ENCODE peak calls at places on chromosomes 16 and 17, in nine cellular contexts. One of them, this sample, is unnamed.

GRCh38 chr16:23700509-23700908 is 12.5 kb downstream of the ERN2 start:
- DNase-seq in NCI-H1105: no peak
- DNase-seq in GM10248: no peak
- DNase-seq in uterus: no peak
- DNase-seq in NCI-H460: no peak
- DNase-seq in progenitor cell of endocrine pancreas: no peak
- DNase-seq in mucosa of gallbladder: peak; percentile 31
- DNase-seq in anterior cingulate cortex: no peak
- DNase-seq in activated T-helper 1 cell treated with anti-CD3 and anti-CD28 coated beads, Interleukin-2, amount 50 U/mL, for 16 hours: no peak
- DNase-seq in this sample: no peak

GRCh38 chr17:50507871-50508572 is at the start of gene MYCBPAP:
- DNase-seq in uterus: peak; percentile 87
- DNase-seq in activated T-helper 1 cell treated with anti-CD3 and anti-CD28 coated beads, Interleukin-2, amount 50 U/mL, for 16 hours: peak; percentile 60
- DNase-seq in NCI-H460: peak; percentile 69
- DNase-seq in anterior cingulate cortex: peak; percentile 41
- DNase-seq in GM10248: peak; percentile 87
- DNase-seq in NCI-H1105: peak; percentile 49
- DNase-seq in progenitor cell of endocrine pancreas: peak; percentile 71
- DNase-seq in mucosa of gallbladder: peak; percentile 83
- DNase-seq in this sample: peak; percentile 94

GRCh38 chr16:13957197-13958078 is 37.5 kb downstream of the ERCC4 start:
- DNase-seq in activated T-helper 1 cell treated with anti-CD3 and anti-CD28 coated beads, Interleukin-2, amount 50 U/mL, for 16 hours: no peak
- DNase-seq in progenitor cell of endocrine pancreas: no peak
- DNase-seq in NCI-H1105: peak; percentile 72
- DNase-seq in GM10248: peak; percentile 59
- DNase-seq in mucosa of gallbladder: peak; percentile 71
- DNase-seq in NCI-H460: peak; percentile 86
- DNase-seq in uterus: peak; percentile 76
- DNase-seq in anterior cingulate cortex: no peak
- DNase-seq in this sample: peak; percentile 83

GRCh38 chr16:82004651-82005490 is 6.4 kb downstream of the SDR42E1 start:
- DNase-seq in mucosa of gallbladder: no peak
- DNase-seq in GM10248: no peak
- DNase-seq in NCI-H1105: no peak
- DNase-seq in anterior cingulate cortex: no peak
- DNase-seq in NCI-H460: no peak
- DNase-seq in uterus: no peak
- DNase-seq in progenitor cell of endocrine pancreas: no peak
- DNase-seq in activated T-helper 1 cell treated with anti-CD3 and anti-CD28 coated beads, Interleukin-2, amount 50 U/mL, for 16 hours: no peak
- DNase-seq in this sample: no peak

GRCh38 chr16:23402100-23402499 is 50.9 kb downstream of the COG7 start:
- DNase-seq in anterior cingulate cortex: no peak
- DNase-seq in progenitor cell of endocrine pancreas: no peak
- DNase-seq in NCI-H1105: no peak
- DNase-seq in uterus: no peak
- DNase-seq in GM10248: no peak
- DNase-seq in activated T-helper 1 cell treated with anti-CD3 and anti-CD28 coated beads, Interleukin-2, amount 50 U/mL, for 16 hours: no peak
- DNase-seq in NCI-H460: no peak
- DNase-seq in mucosa of gallbladder: no peak
- DNase-seq in this sample: no peak

GRCh38 chr17:49021095-49021767 is 24.0 kb downstream of the IGF2BP1 start:
- DNase-seq in uterus: no peak
- DNase-seq in anterior cingulate cortex: no peak
- DNase-seq in mucosa of gallbladder: no peak
- DNase-seq in GM10248: no peak
- DNase-seq in NCI-H460: no peak
- DNase-seq in activated T-helper 1 cell treated with anti-CD3 and anti-CD28 coated beads, Interleukin-2, amount 50 U/mL, for 16 hours: no peak
- DNase-seq in NCI-H1105: no peak
- DNase-seq in progenitor cell of endocrine pancreas: no peak
- DNase-seq in this sample: no peak

GRCh38 chr17:64083571-64084085 is 46.3 kb downstream of the ERN1 start:
- DNase-seq in NCI-H1105: no peak
- DNase-seq in mucosa of gallbladder: no peak
- DNase-seq in anterior cingulate cortex: no peak
- DNase-seq in GM10248: no peak
- DNase-seq in progenitor cell of endocrine pancreas: no peak
- DNase-seq in uterus: no peak
- DNase-seq in activated T-helper 1 cell treated with anti-CD3 and anti-CD28 coated beads, Interleukin-2, amount 50 U/mL, for 16 hours: no peak
- DNase-seq in NCI-H460: no peak
- DNase-seq in this sample: no peak

GRCh38 chr17:69779378-69780214 is 295.4 kb upstream of the KCNJ16 start:
- DNase-seq in NCI-H460: no peak
- DNase-seq in GM10248: no peak
- DNase-seq in activated T-helper 1 cell treated with anti-CD3 and anti-CD28 coated beads, Interleukin-2, amount 50 U/mL, for 16 hours: no peak
- DNase-seq in uterus: no peak
- DNase-seq in progenitor cell of endocrine pancreas: no peak
- DNase-seq in mucosa of gallbladder: no peak
- DNase-seq in anterior cingulate cortex: no peak
- DNase-seq in NCI-H1105: no peak
- DNase-seq in this sample: no peak

GRCh38 chr17:59361386-59361785 is 29.9 kb downstream of the YPEL2 start:
- DNase-seq in NCI-H1105: no peak
- DNase-seq in NCI-H460: peak; percentile 61
- DNase-seq in activated T-helper 1 cell treated with anti-CD3 and anti-CD28 coated beads, Interleukin-2, amount 50 U/mL, for 16 hours: no peak
- DNase-seq in mucosa of gallbladder: no peak
- DNase-seq in progenitor cell of endocrine pancreas: no peak
- DNase-seq in GM10248: no peak
- DNase-seq in uterus: no peak
- DNase-seq in anterior cingulate cortex: no peak
- DNase-seq in this sample: peak; percentile 65

GRCh38 chr16:3212006-3212405 is 23.0 kb downstream of the ZNF200 start:
- DNase-seq in GM10248: no peak
- DNase-seq in mucosa of gallbladder: no peak
- DNase-seq in anterior cingulate cortex: no peak
- DNase-seq in progenitor cell of endocrine pancreas: no peak
- DNase-seq in NCI-H460: no peak
- DNase-seq in NCI-H1105: no peak
- DNase-seq in activated T-helper 1 cell treated with anti-CD3 and anti-CD28 coated beads, Interleukin-2, amount 50 U/mL, for 16 hours: no peak
- DNase-seq in uterus: no peak
- DNase-seq in this sample: no peak

GRCh38 chr16:75043175-75043937 is 44.5 kb downstream of the ZNRF1 start:
- DNase-seq in activated T-helper 1 cell treated with anti-CD3 and anti-CD28 coated beads, Interleukin-2, amount 50 U/mL, for 16 hours: no peak
- DNase-seq in uterus: no peak
- DNase-seq in NCI-H1105: no peak
- DNase-seq in NCI-H460: no peak
- DNase-seq in GM10248: peak; percentile 30
- DNase-seq in progenitor cell of endocrine pancreas: no peak
- DNase-seq in anterior cingulate cortex: no peak
- DNase-seq in mucosa of gallbladder: no peak
- DNase-seq in this sample: no peak

GRCh38 chr17:50787106-50787505 is 19.8 kb upstream of the ANKRD40CL start:
- DNase-seq in GM10248: no peak
- DNase-seq in activated T-helper 1 cell treated with anti-CD3 and anti-CD28 coated beads, Interleukin-2, amount 50 U/mL, for 16 hours: no peak
- DNase-seq in anterior cingulate cortex: no peak
- DNase-seq in mucosa of gallbladder: no peak
- DNase-seq in NCI-H460: no peak
- DNase-seq in NCI-H1105: no peak
- DNase-seq in progenitor cell of endocrine pancreas: no peak
- DNase-seq in uterus: no peak
- DNase-seq in this sample: no peak

GRCh38 chr16:15849209-15849981 is 7.4 kb downstream of the MYH11 start:
- DNase-seq in mucosa of gallbladder: no peak
- DNase-seq in NCI-H1105: no peak
- DNase-seq in anterior cingulate cortex: no peak
- DNase-seq in progenitor cell of endocrine pancreas: no peak
- DNase-seq in NCI-H460: no peak
- DNase-seq in GM10248: no peak
- DNase-seq in uterus: no peak
- DNase-seq in activated T-helper 1 cell treated with anti-CD3 and anti-CD28 coated beads, Interleukin-2, amount 50 U/mL, for 16 hours: no peak
- DNase-seq in this sample: no peak

GRCh38 chr16:21953541-21953902 is 361 bp downstream of the UQCRC2 start:
- DNase-seq in progenitor cell of endocrine pancreas: no peak
- DNase-seq in mucosa of gallbladder: no peak
- DNase-seq in GM10248: no peak
- DNase-seq in NCI-H460: no peak
- DNase-seq in uterus: no peak
- DNase-seq in anterior cingulate cortex: no peak
- DNase-seq in activated T-helper 1 cell treated with anti-CD3 and anti-CD28 coated beads, Interleukin-2, amount 50 U/mL, for 16 hours: no peak
- DNase-seq in NCI-H1105: no peak
- DNase-seq in this sample: no peak

GRCh38 chr17:50045154-50045553 is 10.8 kb upstream of the ITGA3 start:
- DNase-seq in NCI-H460: no peak
- DNase-seq in GM10248: no peak
- DNase-seq in mucosa of gallbladder: no peak
- DNase-seq in anterior cingulate cortex: no peak
- DNase-seq in NCI-H1105: no peak
- DNase-seq in uterus: no peak
- DNase-seq in activated T-helper 1 cell treated with anti-CD3 and anti-CD28 coated beads, Interleukin-2, amount 50 U/mL, for 16 hours: no peak
- DNase-seq in progenitor cell of endocrine pancreas: no peak
- DNase-seq in this sample: no peak

This sample was measured in AG20443.